ENCODE peak calls at places on chromosomes 13 and 19, in nine cellular contexts. O is left ventricle myocardium inferior; F is ovary; J is Daoy; T is stimulated activated CD4-positive, alpha-beta T cell treated with anti-CD3 and anti-CD28 coated beads, Interleukin-1b, Interleukin-23, amount 100 ng/mL, for 24 hours; H is CD4-positive, alpha-beta T cell; M is left colon; I is activated T-cell treated with anti-CD3 and anti-CD28 coated beads for 1 hour; W is iPS DF 6.9. Z is an unnamed sample.
A peak's percentile ranks its signal among the peaks of the same experiment; 100 is the strongest.

GRCh38 chr13:104837756-104838155 is 1697.7 kb downstream of the EFNB2 start:
- DNase-seq in I (no peak), M (no peak), F (no peak), J (no peak), O (no peak), H (no peak), T (no peak), W (no peak), Z (no peak)

GRCh38 chr13:27403252-27403678 is 21.2 kb upstream of the GTF3A start:
- DNase-seq in W (no peak), M (no peak), O (no peak), T (no peak), I (no peak), J (peak; percentile 10), F (no peak), H (no peak), Z (no peak)

GRCh38 chr19:50478901-50479715 is 2.5 kb upstream of the GARIN5A start:
- DNase-seq in O (no peak), M (no peak), W (no peak), I (no peak), J (peak; percentile 65), F (no peak), H (no peak), T (no peak), Z (no peak)

GRCh38 chr19:55809381-55810058 is 22.3 kb downstream of the NLRP11 start:
- DNase-seq in T (peak; percentile 3), O (peak; percentile 17), M (peak; percentile 75), H (no peak), F (peak; percentile 47), I (no peak), J (peak; percentile 97), W (peak; percentile 47), Z (peak; percentile 30)

GRCh38 chr13:87677043-87677333 is 5.8 kb downstream of the SLITRK5 start:
- DNase-seq in T (no peak), M (no peak), F (no peak), I (no peak), H (no peak), O (no peak), W (no peak), J (no peak), Z (no peak)

GRCh38 chr19:1457031-1457739 is 7.3 kb downstream of the APC2 start:
- DNase-seq in F (no peak), O (no peak), M (no peak), I (no peak), J (no peak), T (no peak), H (no peak), W (no peak), Z (no peak)

GRCh38 chr19:41847351-41848105 is 2.7 kb downstream of the DMRTC2 start:
- DNase-seq in O (no peak), T (no peak), M (no peak), W (no peak), H (no peak), F (no peak), J (no peak), I (no peak), Z (no peak)

GRCh38 chr19:38742906-38743305 is 1.4 kb downstream of the CAPN12 start:
- DNase-seq in T (no peak), F (no peak), M (no peak), O (no peak), H (no peak), I (no peak), J (no peak), W (no peak), Z (no peak)

GRCh38 chr13:102769679-102770078 is 3.9 kb downstream of the TEX30 start:
- DNase-seq in W (no peak), F (no peak), I (no peak), J (no peak), T (no peak), M (no peak), O (no peak), H (no peak), Z (no peak)

GRCh38 chr19:36115453-36116343 is at the start of gene TBCB:
- DNase-seq in W (no peak), O (peak; percentile 86), H (peak; percentile 91), T (peak; percentile 84), I (peak; percentile 93), M (peak; percentile 85), J (no peak), F (no peak), Z (no peak)

GRCh38 chr19:35521124-35521743 is 6.9 kb downstream of the SBSN start:
- DNase-seq in W (no peak), H (no peak), T (no peak), M (no peak), J (no peak), O (no peak), I (no peak), F (no peak), Z (no peak)

GRCh38 chr13:113275387-113275786 is 21.7 kb upstream of the LAMP1 start:
- DNase-seq in F (peak; percentile 14), H (peak; percentile 53), T (no peak), O (no peak), W (peak; percentile 39), M (no peak), I (no peak), J (peak; percentile 52), Z (no peak)

GRCh38 chr13:113564331-113565023 is 20.1 kb upstream of the TFDP1 start:
- DNase-seq in W (no peak), O (no peak), F (no peak), M (peak; percentile 17), I (no peak), T (no peak), H (no peak), J (no peak), Z (peak; percentile 9)

GRCh38 chr19:9903341-9903740 is 33.0 kb downstream of the OLFM2 start:
- DNase-seq in J (no peak), W (no peak), T (no peak), F (no peak), M (no peak), I (no peak), H (no peak), O (no peak), Z (no peak)

GRCh38 chr19:4067396-4068057 is 828 bp upstream of the ZBTB7A start:
- DNase-seq in M (peak; percentile 54), T (no peak), F (peak; percentile 54), W (no peak), O (no peak), I (peak; percentile 45), H (peak; percentile 40), J (no peak), Z (no peak)

GRCh38 chr13:60398438-60398891 is 1.4 kb downstream of the TDRD3 start:
- DNase-seq in H (no peak), T (no peak), O (no peak), W (no peak), M (no peak), J (no peak), I (no peak), F (no peak), Z (no peak)

GRCh38 chr13:97975280-97975850 is 21.9 kb downstream of the IPO5 start:
- DNase-seq in T (no peak), J (no peak), I (no peak), M (no peak), O (no peak), F (no peak), H (no peak), W (no peak), Z (peak; percentile 49)

GRCh38 chr19:36997843-36998235 is 80.4 kb upstream of the ZNF420 start:
- DNase-seq in M (no peak), O (no peak), J (no peak), I (no peak), T (no peak), H (no peak), W (no peak), F (no peak), Z (no peak)

GRCh38 chr19:45913874-45914830 is at the start of gene NANOS2:
- DNase-seq in F (no peak), J (peak; percentile 65), O (no peak), H (no peak), M (no peak), I (no peak), T (no peak), W (peak; percentile 82), Z (no peak)

GRCh38 chr19:10431943-10432735 is 11.8 kb downstream of the PDE4A start:
- DNase-seq in T (no peak), I (peak; percentile 52), H (peak; percentile 64), O (peak; percentile 80), W (no peak), M (peak; percentile 77), J (peak; percentile 56), F (no peak), Z (no peak)

GRCh38 chr13:111186305-111186930 is 71.3 kb downstream of the ARHGEF7 start:
- DNase-seq in H (no peak), T (no peak), M (no peak), I (no peak), W (no peak), F (no peak), O (no peak), J (no peak), Z (no peak)

GRCh38 chr13:98390086-98390697 is 186.7 kb downstream of the STK24 start:
- DNase-seq in W (no peak), M (no peak), O (no peak), H (no peak), T (no peak), F (no peak), I (no peak), J (no peak), Z (no peak)

GRCh38 chr13:44063467-44063866 is 183.8 kb downstream of the LACC1 start:
- DNase-seq in J (no peak), W (no peak), F (no peak), T (no peak), M (no peak), H (no peak), O (no peak), I (no peak), Z (no peak)

GRCh38 chr13:43005460-43006236 is 13.6 kb upstream of the EPSTI1 start:
- DNase-seq in F (no peak), M (no peak), W (no peak), T (no peak), H (no peak), J (no peak), I (no peak), O (no peak), Z (no peak)

GRCh38 chr19:16582486-16583261 is 10.5 kb upstream of the SLC35E1 start:
- DNase-seq in I (no peak), T (no peak), W (no peak), M (no peak), O (no peak), J (no peak), F (no peak), H (no peak), Z (no peak)

Z was measured in dorsolateral prefrontal cortex.